ENCODE peak calls at places on chromosomes 12 and 14, in nine cellular contexts. One of them, this sample, is unnamed.

GRCh38 chr12:104044158-104044557 is 5.8 kb downstream of the GLT8D2 start:
- DNase-seq in sigmoid colon: no peak
- DNase-seq in fibroblast of pulmonary artery: no peak
- DNase-seq in AG10803: no peak
- DNase-seq in kidney epithelial cell: no peak
- DNase-seq in lung: no peak
- DNase-seq in AG04449: no peak
- DNase-seq in tibial artery: no peak
- DNase-seq in bronchial epithelial cell: no peak
- DNase-seq in this sample: no peak

GRCh38 chr12:18430425-18431048 is 169.2 kb downstream of the PIK3C2G start:
- DNase-seq in AG04449: peak; percentile 19
- DNase-seq in AG10803: peak; percentile 68
- DNase-seq in lung: peak; percentile 55
- DNase-seq in sigmoid colon: no peak
- DNase-seq in tibial artery: no peak
- DNase-seq in fibroblast of pulmonary artery: peak; percentile 80
- DNase-seq in bronchial epithelial cell: peak; percentile 54
- DNase-seq in kidney epithelial cell: peak; percentile 23
- DNase-seq in this sample: peak; percentile 41

GRCh38 chr12:126667340-126667739 is 1599.6 kb upstream of the TMEM132C start:
- DNase-seq in kidney epithelial cell: peak; percentile 25
- DNase-seq in tibial artery: no peak
- DNase-seq in bronchial epithelial cell: peak; percentile 47
- DNase-seq in lung: no peak
- DNase-seq in sigmoid colon: no peak
- DNase-seq in AG10803: peak; percentile 80
- DNase-seq in fibroblast of pulmonary artery: peak; percentile 91
- DNase-seq in AG04449: no peak
- DNase-seq in this sample: peak; percentile 25

GRCh38 chr12:122856999-122857671 is 21.9 kb downstream of the HIP1R start:
- DNase-seq in bronchial epithelial cell: no peak
- DNase-seq in kidney epithelial cell: no peak
- DNase-seq in lung: no peak
- DNase-seq in AG10803: no peak
- DNase-seq in fibroblast of pulmonary artery: peak; percentile 22
- DNase-seq in AG04449: no peak
- DNase-seq in sigmoid colon: no peak
- DNase-seq in tibial artery: no peak
- DNase-seq in this sample: peak; percentile 53

GRCh38 chr12:6688543-6688999 is 604 bp downstream of the ZNF384 start:
- DNase-seq in fibroblast of pulmonary artery: no peak
- DNase-seq in kidney epithelial cell: no peak
- DNase-seq in AG04449: no peak
- DNase-seq in sigmoid colon: no peak
- DNase-seq in AG10803: peak; percentile 22
- DNase-seq in tibial artery: no peak
- DNase-seq in lung: no peak
- DNase-seq in bronchial epithelial cell: no peak
- DNase-seq in this sample: no peak

GRCh38 chr12:105428793-105429192 is 98.3 kb downstream of the C12orf75 start:
- DNase-seq in kidney epithelial cell: no peak
- DNase-seq in fibroblast of pulmonary artery: peak; percentile 39
- DNase-seq in tibial artery: no peak
- DNase-seq in bronchial epithelial cell: peak; percentile 68
- DNase-seq in AG04449: no peak
- DNase-seq in lung: no peak
- DNase-seq in AG10803: peak; percentile 57
- DNase-seq in sigmoid colon: no peak
- DNase-seq in this sample: no peak

GRCh38 chr12:25781223-25781622 is 177.3 kb upstream of the RASSF8 start:
- DNase-seq in bronchial epithelial cell: no peak
- DNase-seq in tibial artery: no peak
- DNase-seq in lung: no peak
- DNase-seq in AG04449: no peak
- DNase-seq in sigmoid colon: no peak
- DNase-seq in fibroblast of pulmonary artery: no peak
- DNase-seq in AG10803: no peak
- DNase-seq in kidney epithelial cell: no peak
- DNase-seq in this sample: no peak

GRCh38 chr12:62207248-62207647 is 53.0 kb upstream of the USP15 start:
- DNase-seq in fibroblast of pulmonary artery: no peak
- DNase-seq in kidney epithelial cell: no peak
- DNase-seq in AG10803: no peak
- DNase-seq in tibial artery: no peak
- DNase-seq in AG04449: no peak
- DNase-seq in bronchial epithelial cell: no peak
- DNase-seq in sigmoid colon: no peak
- DNase-seq in lung: no peak
- DNase-seq in this sample: no peak

GRCh38 chr12:113416091-113416754 is 6.0 kb upstream of the SDSL start:
- DNase-seq in fibroblast of pulmonary artery: no peak
- DNase-seq in sigmoid colon: no peak
- DNase-seq in tibial artery: no peak
- DNase-seq in AG10803: no peak
- DNase-seq in bronchial epithelial cell: peak; percentile 15
- DNase-seq in kidney epithelial cell: no peak
- DNase-seq in AG04449: no peak
- DNase-seq in lung: no peak
- DNase-seq in this sample: peak; percentile 54

GRCh38 chr14:30960216-30960615 is 65.2 kb upstream of the AP4S1 start:
- DNase-seq in bronchial epithelial cell: no peak
- DNase-seq in tibial artery: no peak
- DNase-seq in fibroblast of pulmonary artery: no peak
- DNase-seq in AG10803: no peak
- DNase-seq in lung: no peak
- DNase-seq in AG04449: no peak
- DNase-seq in kidney epithelial cell: no peak
- DNase-seq in sigmoid colon: no peak
- DNase-seq in this sample: no peak

GRCh38 chr14:69460093-69460701 is 24.3 kb upstream of the PLEKHD1 start:
- DNase-seq in AG04449: peak; percentile 44
- DNase-seq in fibroblast of pulmonary artery: peak; percentile 94
- DNase-seq in bronchial epithelial cell: peak; percentile 89
- DNase-seq in sigmoid colon: peak; percentile 77
- DNase-seq in kidney epithelial cell: peak; percentile 48
- DNase-seq in tibial artery: peak; percentile 77
- DNase-seq in lung: peak; percentile 49
- DNase-seq in AG10803: peak; percentile 85
- DNase-seq in this sample: peak; percentile 91

GRCh38 chr12:25794580-25794979 is 163.9 kb upstream of the RASSF8 start:
- DNase-seq in AG10803: no peak
- DNase-seq in sigmoid colon: no peak
- DNase-seq in lung: no peak
- DNase-seq in AG04449: no peak
- DNase-seq in kidney epithelial cell: no peak
- DNase-seq in fibroblast of pulmonary artery: peak; percentile 35
- DNase-seq in bronchial epithelial cell: no peak
- DNase-seq in tibial artery: no peak
- DNase-seq in this sample: no peak

GRCh38 chr12:51883998-51884675 is 3.8 kb upstream of the ANKRD33 start:
- DNase-seq in kidney epithelial cell: no peak
- DNase-seq in AG10803: no peak
- DNase-seq in tibial artery: no peak
- DNase-seq in sigmoid colon: no peak
- DNase-seq in AG04449: no peak
- DNase-seq in bronchial epithelial cell: no peak
- DNase-seq in fibroblast of pulmonary artery: no peak
- DNase-seq in lung: no peak
- DNase-seq in this sample: no peak

GRCh38 chr12:51887476-51888315 is at the start of gene ANKRD33:
- DNase-seq in bronchial epithelial cell: peak; percentile 9
- DNase-seq in lung: no peak
- DNase-seq in tibial artery: peak; percentile 70
- DNase-seq in kidney epithelial cell: no peak
- DNase-seq in fibroblast of pulmonary artery: no peak
- DNase-seq in AG10803: no peak
- DNase-seq in AG04449: no peak
- DNase-seq in sigmoid colon: peak; percentile 74
- DNase-seq in this sample: peak; percentile 77

GRCh38 chr12:51888316-51889215 is 663 bp downstream of the ANKRD33 start:
- DNase-seq in AG04449: no peak
- DNase-seq in fibroblast of pulmonary artery: no peak
- DNase-seq in kidney epithelial cell: no peak
- DNase-seq in lung: no peak
- DNase-seq in sigmoid colon: peak; percentile 62
- DNase-seq in bronchial epithelial cell: no peak
- DNase-seq in tibial artery: peak; percentile 59
- DNase-seq in AG10803: no peak
- DNase-seq in this sample: no peak

GRCh38 chr12:51886021-51886710 is 1.7 kb upstream of the ANKRD33 start:
- DNase-seq in kidney epithelial cell: peak; percentile 78
- DNase-seq in AG04449: peak; percentile 88
- DNase-seq in sigmoid colon: peak; percentile 94
- DNase-seq in tibial artery: peak; percentile 91
- DNase-seq in AG10803: peak; percentile 97
- DNase-seq in lung: peak; percentile 69
- DNase-seq in fibroblast of pulmonary artery: peak; percentile 99
- DNase-seq in bronchial epithelial cell: peak; percentile 83
- DNase-seq in this sample: peak; percentile 99

DNA sequence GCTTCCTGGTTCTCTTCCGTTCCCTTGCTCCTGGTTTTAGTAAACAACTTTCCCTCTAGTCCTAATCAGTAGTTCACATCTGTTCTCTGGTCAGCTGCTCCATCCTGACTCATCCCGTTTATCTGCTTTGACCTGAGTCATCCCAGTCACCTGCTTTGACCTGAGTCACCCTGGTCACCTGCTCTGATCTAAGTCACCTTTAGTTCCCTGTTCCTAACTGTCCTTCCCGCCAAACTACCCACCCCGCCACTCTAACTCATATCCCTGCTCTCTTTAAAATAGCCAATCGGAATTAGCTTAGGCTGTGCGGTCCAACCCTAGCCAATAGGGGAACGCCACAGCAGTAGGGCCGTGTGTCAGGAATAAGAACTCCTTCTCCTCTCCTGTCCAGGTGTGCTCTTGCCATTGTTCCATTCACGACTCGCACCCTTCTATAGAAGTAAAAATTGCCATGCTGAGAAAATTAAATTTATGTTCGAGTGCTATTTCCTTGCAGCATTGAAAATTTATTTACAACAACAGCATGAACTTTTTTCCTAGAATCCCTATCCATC is 3.1 kb upstream of the ANKRD33 start:
- DNase-seq in kidney epithelial cell: no peak
- DNase-seq in tibial artery: no peak
- DNase-seq in AG10803: no peak
- DNase-seq in lung: no peak
- DNase-seq in bronchial epithelial cell: peak; percentile 63
- DNase-seq in fibroblast of pulmonary artery: no peak
- DNase-seq in sigmoid colon: peak; percentile 52
- DNase-seq in AG04449: no peak
- DNase-seq in this sample: peak; percentile 78
- H3K4me3 ChIP-seq in kidney epithelial cell: no peak overlapping the region
- H3K4me3 ChIP-seq in tibial artery: no peak overlapping the region
- H3K4me3 ChIP-seq in AG10803: no peak overlapping the region
- H3K4me3 ChIP-seq in lung: no peak overlapping the region
- H3K4me3 ChIP-seq in bronchial epithelial cell: no peak overlapping the region
- H3K4me3 ChIP-seq in fibroblast of pulmonary artery: no peak overlapping the region
- H3K4me3 ChIP-seq in sigmoid colon: no peak overlapping the region
- H3K4me3 ChIP-seq in AG04449: no peak overlapping the region
- H3K4me3 ChIP-seq in this sample: no peak overlapping the region

DNA sequence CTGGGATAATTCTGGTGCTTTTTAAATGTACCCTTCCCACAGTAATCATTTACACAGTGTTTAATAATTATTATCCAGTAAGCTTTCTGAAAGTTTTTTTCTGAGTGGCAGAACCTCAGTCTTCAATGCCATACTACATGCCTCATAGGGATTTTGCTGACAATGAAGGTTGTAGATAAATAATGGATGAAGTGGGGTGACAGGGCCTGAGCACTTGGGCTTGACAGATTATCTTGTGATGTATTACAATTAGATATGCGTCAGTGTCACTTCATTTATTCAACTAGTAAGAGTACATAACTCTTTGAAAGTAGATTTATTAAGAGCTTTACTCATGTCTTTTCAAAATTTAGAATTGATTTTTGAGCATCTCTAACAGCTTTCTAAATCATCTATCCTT is 176.1 kb downstream of the PDZRN4 start:
- DNase-seq in sigmoid colon: no peak
- DNase-seq in AG10803: no peak
- DNase-seq in AG04449: no peak
- DNase-seq in tibial artery: no peak
- DNase-seq in bronchial epithelial cell: no peak
- DNase-seq in kidney epithelial cell: no peak
- DNase-seq in lung: no peak
- DNase-seq in fibroblast of pulmonary artery: no peak
- DNase-seq in this sample: no peak
- TF ChIP-seq CTCF in sigmoid colon: no peak
- TF ChIP-seq CTCF in AG10803: no peak
- TF ChIP-seq CTCF in AG04449: no peak
- TF ChIP-seq CTCF in tibial artery: no peak
- TF ChIP-seq CTCF in bronchial epithelial cell: no peak
- TF ChIP-seq CTCF in kidney epithelial cell: no peak
- TF ChIP-seq CTCF in lung: no peak
- TF ChIP-seq CTCF in fibroblast of pulmonary artery: no peak
- TF ChIP-seq CTCF in this sample: no peak

GRCh38 chr14:101560534-101561113 is 671 bp upstream of the DIO3 start:
- DNase-seq in bronchial epithelial cell: no peak
- DNase-seq in tibial artery: no peak
- DNase-seq in lung: no peak
- DNase-seq in AG10803: no peak
- DNase-seq in fibroblast of pulmonary artery: no peak
- DNase-seq in kidney epithelial cell: no peak
- DNase-seq in AG04449: no peak
- DNase-seq in sigmoid colon: no peak
- DNase-seq in this sample: no peak
- H3K4me3 ChIP-seq in bronchial epithelial cell: no peak overlapping the region
- H3K4me3 ChIP-seq in tibial artery: peak overlapping the region; percentile 51
- H3K4me3 ChIP-seq in lung: peak overlapping the region; percentile 22
- H3K4me3 ChIP-seq in AG10803: no peak overlapping the region
- H3K4me3 ChIP-seq in fibroblast of pulmonary artery: no peak overlapping the region
- H3K4me3 ChIP-seq in kidney epithelial cell: no peak overlapping the region
- H3K4me3 ChIP-seq in AG04449: no peak overlapping the region
- H3K4me3 ChIP-seq in sigmoid colon: peak overlapping the region; percentile 57
- H3K4me3 ChIP-seq in this sample: no peak overlapping the region

DNA sequence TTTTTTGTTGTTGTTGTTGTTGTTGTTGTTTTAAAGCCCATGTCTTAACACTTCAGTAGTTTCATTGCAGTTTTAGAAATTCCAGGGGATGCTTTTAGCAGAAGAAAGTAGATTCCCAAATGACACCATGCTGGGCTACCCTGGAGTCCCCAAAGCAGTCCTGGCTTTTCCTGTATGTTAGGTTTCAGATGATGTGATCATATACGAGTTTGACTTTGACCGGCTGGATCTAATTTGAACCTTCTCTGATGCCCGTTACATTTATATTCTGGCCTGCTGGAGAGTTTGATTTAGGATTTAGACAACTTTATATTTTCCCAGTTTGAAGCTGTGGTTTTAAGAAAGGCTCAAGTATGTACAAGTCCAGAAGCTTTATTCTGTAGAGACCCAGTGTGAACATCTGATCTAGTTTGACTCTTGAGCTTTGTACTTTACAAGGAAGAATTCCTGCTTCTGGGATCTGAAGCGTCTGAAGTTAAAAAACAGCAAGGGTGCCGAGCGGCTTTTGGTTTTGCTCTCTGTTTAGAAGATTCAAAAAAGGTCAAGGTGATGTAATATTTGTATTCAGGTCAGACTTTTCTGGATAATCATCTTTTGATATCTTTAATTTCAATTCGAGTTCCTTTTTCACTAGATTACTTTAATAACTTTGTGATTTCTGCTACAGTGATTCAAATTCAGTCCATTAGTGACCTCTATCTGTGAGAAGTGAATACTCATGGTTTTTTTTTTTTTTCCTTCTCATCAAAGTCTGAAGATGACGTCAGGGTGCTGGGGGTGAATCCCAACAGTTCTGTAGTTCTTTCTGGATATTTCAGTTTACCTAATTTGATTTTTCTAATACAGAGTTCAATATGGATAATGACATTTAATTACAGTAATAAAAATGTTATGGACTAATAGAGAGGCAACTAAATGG is 6.2 kb downstream of the FLRT2 start:
- DNase-seq in bronchial epithelial cell: peak; percentile 71
- DNase-seq in tibial artery: no peak
- DNase-seq in AG10803: peak; percentile 66
- DNase-seq in lung: no peak
- DNase-seq in sigmoid colon: no peak
- DNase-seq in AG04449: no peak
- DNase-seq in fibroblast of pulmonary artery: peak; percentile 76
- DNase-seq in kidney epithelial cell: no peak
- DNase-seq in this sample: no peak
- TF ChIP-seq CTCF in bronchial epithelial cell: peak; percentile 27
- TF ChIP-seq CTCF in tibial artery: peak; percentile 36
- TF ChIP-seq CTCF in AG10803: peak; percentile 68
- TF ChIP-seq CTCF in lung: no peak
- TF ChIP-seq CTCF in sigmoid colon: no peak
- TF ChIP-seq CTCF in AG04449: peak; percentile 24
- TF ChIP-seq CTCF in fibroblast of pulmonary artery: peak; percentile 49
- TF ChIP-seq CTCF in kidney epithelial cell: peak; percentile 22
- TF ChIP-seq CTCF in this sample: peak; percentile 35